ENCODE peak calls at places on chromosomes 11 and 22, in five cellular contexts. J is upper lobe of right lung; W is mammary epithelial cell; K is HCT116; D is CD4-positive, alpha-beta memory T cell. B is an unnamed sample.

GRCh38 chr11:98549571-98549970 is 471.2 kb upstream of the CNTN5 start:
- DNase-seq in J (no peak), W (no peak), K (no peak), D (no peak), B (no peak)

GRCh38 chr11:15707971-15708370 is 593.2 kb downstream of the INSC start:
- DNase-seq in J (no peak), W (no peak), K (no peak), D (no peak), B (no peak)

GRCh38 chr22:27624705-27625104 is 176.9 kb downstream of the MN1 start:
- DNase-seq in J (no peak), W (no peak), K (no peak), D (no peak), B (no peak)

GRCh38 chr22:36323855-36324331 is 63.9 kb downstream of the MYH9 start:
- DNase-seq in J (no peak), W (no peak), K (no peak), D (no peak), B (no peak)

GRCh38 chr11:73152861-73153483 is 10.9 kb upstream of the FCHSD2 start:
- DNase-seq in J (no peak), W (no peak), K (no peak), D (peak), B (no peak)

GRCh38 chr11:35214792-35215193 is 75.8 kb downstream of the CD44 start:
- DNase-seq in J (no peak), W (peak), K (peak), D (no peak), B (peak)

GRCh38 chr22:17540481-17540880 is 22.8 kb upstream of the SLC25A18 start:
- DNase-seq in J (no peak), W (no peak), K (no peak), D (no peak), B (no peak)

GRCh38 chr22:50192056-50192824 is 6.5 kb downstream of the TRABD start:
- DNase-seq in J (no peak), W (peak), K (no peak), D (no peak), B (no peak)

GRCh38 chr22:36510966-36511881 is 4.4 kb upstream of the FOXRED2 start:
- DNase-seq in J (no peak), W (peak), K (no peak), D (peak), B (peak)

GRCh38 chr11:57478971-57479663 is 18.8 kb downstream of the RTN4RL2 start:
- DNase-seq in J (no peak), W (no peak), K (no peak), D (no peak), B (no peak)

GRCh38 chr11:60910281-60910687 is 3.7 kb upstream of the TMEM109 start:
- DNase-seq in J (no peak), W (no peak), K (no peak), D (no peak), B (no peak)

GRCh38 chr11:31959711-31960110 is 131.2 kb upstream of the RCN1 start:
- DNase-seq in J (no peak), W (peak), K (no peak), D (no peak), B (no peak)

GRCh38 chr11:62879554-62879953 is 1.1 kb upstream of the SLC3A2 start:
- DNase-seq in J (no peak), W (no peak), K (no peak), D (no peak), B (no peak)

GRCh38 chr22:50186789-50187523 is 1.2 kb downstream of the TRABD start:
- DNase-seq in J (no peak), W (peak), K (no peak), D (no peak), B (no peak)

GRCh38 chr22:36350751-36351594 is 36.8 kb downstream of the MYH9 start:
- DNase-seq in J (no peak), W (peak), K (no peak), D (no peak), B (no peak)

GRCh38 chr11:130473056-130473794 is 24.8 kb downstream of the ADAMTS15 start:
- DNase-seq in J (no peak), W (no peak), K (no peak), D (no peak), B (no peak)

GRCh38 chr11:96246718-96247540 is 96.1 kb downstream of the MAML2 start:
- DNase-seq in J (no peak), W (peak), K (peak), D (no peak), B (no peak)

GRCh38 chr22:21842946-21843345 is 24.5 kb downstream of the MAPK1 start:
- DNase-seq in J (no peak), W (no peak), K (no peak), D (no peak), B (no peak)

GRCh38 chr11:114651145-114651718 is 27.1 kb upstream of the NXPE2 start:
- DNase-seq in J (no peak), W (no peak), K (no peak), D (no peak), B (no peak)

GRCh38 chr11:122850076-122850631 is 11.9 kb downstream of the CRTAM start:
- DNase-seq in J (no peak), W (no peak), K (no peak), D (no peak), B (no peak)

GRCh38 chr11:46361283-46362145 is 14.3 kb downstream of the DGKZ start:
- DNase-seq in J (peak), W (no peak), K (no peak), D (peak), B (no peak)

GRCh38 chr11:67382481-67383136 is 9.2 kb upstream of the RAD9A start:
- DNase-seq in J (peak), W (peak), K (peak), D (peak), B (no peak)

GRCh38 chr11:235180-235997 is 753 bp downstream of the SIRT3 start:
- DNase-seq in J (no peak), W (no peak), K (no peak), D (no peak), B (no peak)

GRCh38 chr11:112293614-112294013 is 33.0 kb upstream of the PLET1 start:
- DNase-seq in J (no peak), W (no peak), K (no peak), D (no peak), B (no peak)

GRCh38 chr11:65780770-65781151 is at the start of gene AP5B1:
- DNase-seq in J (peak), W (peak), K (no peak), D (peak), B (no peak)

GRCh38 chr22:38817196-38817595 is 23.3 kb upstream of the DNAL4 start:
- DNase-seq in J (no peak), W (no peak), K (no peak), D (no peak), B (no peak)

GRCh38 chr11:87141980-87142514 is 104.3 kb downstream of the TMEM135 start:
- DNase-seq in J (no peak), W (no peak), K (no peak), D (no peak), B (no peak)

GRCh38 chr11:44110231-44110679 is 14.8 kb downstream of the EXT2 start:
- DNase-seq in J (no peak), W (peak), K (no peak), D (peak), B (no peak)

GRCh38 chr11:113532697-113533424 is 57.7 kb upstream of the DRD2 start:
- DNase-seq in J (peak), W (peak), K (peak), D (peak), B (peak)

GRCh38 chr22:39439170-39439569 is 17.6 kb upstream of the MGAT3 start:
- DNase-seq in J (no peak), W (no peak), K (no peak), D (no peak), B (no peak)

GRCh38 chr11:86230921-86231320 is 13.6 kb upstream of the EED start:
- DNase-seq in J (no peak), W (peak), K (no peak), D (no peak), B (no peak)

GRCh38 chr11:65639623-65640482 is 2.0 kb downstream of the SIPA1 start:
- DNase-seq in J (no peak), W (no peak), K (no peak), D (peak), B (no peak)

GRCh38 chr11:44143987-44144909 is 48.8 kb downstream of the EXT2 start:
- DNase-seq in J (no peak), W (no peak), K (peak), D (no peak), B (no peak)

GRCh38 chr22:30222321-30222720 is 24.2 kb downstream of the LIF start:
- DNase-seq in J (no peak), W (no peak), K (no peak), D (no peak), B (no peak)

GRCh38 chr22:37060801-37061610 is 9.5 kb downstream of the KCTD17 start:
- DNase-seq in J (no peak), W (no peak), K (no peak), D (no peak), B (no peak)

GRCh38 chr22:28544431-28544868 is 135.2 kb downstream of the TTC28 start:
- DNase-seq in J (no peak), W (peak), K (no peak), D (no peak), B (no peak)

GRCh38 chr11:10742460-10743208 is 8.4 kb upstream of the CTR9 start:
- DNase-seq in J (no peak), W (peak), K (no peak), D (peak), B (no peak)
- H3K27ac ChIP-seq in J (no peak), W (no peak), K (no peak), D (peak), B (no peak)

GRCh38 chr11:102328748-102329147 is 11.5 kb downstream of the BIRC3 start:
- DNase-seq in J (no peak), W (no peak), K (no peak), D (no peak), B (no peak)

GRCh38 chr11:102338479-102339010 is 8.5 kb upstream of the BIRC2 start:
- DNase-seq in J (no peak), W (no peak), K (no peak), D (no peak), B (no peak)

GRCh38 chr11:102330226-102330625 is 12.9 kb downstream of the BIRC3 start:
- DNase-seq in J (no peak), W (no peak), K (no peak), D (no peak), B (no peak)

DNA sequence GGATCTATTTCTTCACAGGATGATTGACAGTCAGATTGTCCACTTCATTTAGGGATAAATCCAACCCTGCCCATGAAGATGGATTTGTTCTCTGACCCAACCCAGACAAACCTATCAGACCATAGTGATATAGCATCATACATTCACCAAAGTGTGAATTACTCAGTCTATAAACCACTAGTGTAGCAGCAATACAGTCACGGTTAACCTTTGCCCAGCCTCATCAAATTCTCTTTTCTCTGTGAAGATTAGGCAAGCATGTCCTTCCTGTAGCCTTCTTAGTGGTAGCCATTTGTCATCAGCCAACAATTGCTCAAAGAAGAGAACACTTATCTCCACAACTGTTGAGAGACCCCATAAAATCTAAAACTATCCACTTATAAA is 14.4 kb upstream of the BIRC2 start:
- DNase-seq in J (no peak), W (no peak), K (no peak), D (no peak), B (no peak)
- H3K27ac ChIP-seq in J (no peak), W (no peak), K (no peak), D (peak), B (no peak)

GRCh38 chr22:25085156-25085555 is 114.5 kb upstream of the CRYBB3 start:
- DNase-seq in J (no peak), W (no peak), K (no peak), D (no peak), B (no peak)
- H3K27ac ChIP-seq in J (no peak), W (no peak), K (no peak), D (no peak), B (no peak)

DNA sequence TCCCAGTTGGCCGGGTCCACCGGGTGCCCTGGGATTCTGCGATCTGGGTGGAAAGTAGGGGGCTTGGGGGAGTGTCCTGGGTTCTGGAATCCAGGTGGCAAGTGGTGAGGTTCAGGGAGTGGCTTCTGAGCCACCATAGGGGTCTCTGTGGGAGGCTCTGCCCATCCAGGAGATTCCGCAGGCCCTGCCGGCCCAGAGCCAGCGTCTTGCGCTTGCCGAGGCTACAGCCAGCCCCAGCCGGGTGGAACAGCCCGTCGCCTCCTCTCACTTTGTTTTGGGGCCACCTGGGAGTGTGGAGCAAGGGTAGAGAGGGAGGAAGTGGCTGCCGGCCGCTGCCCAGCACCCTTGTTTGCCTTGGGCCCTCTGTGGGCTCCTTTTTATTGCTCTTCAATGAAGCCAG is 60.6 kb upstream of the PPP6R3 start:
- DNase-seq in J (no peak), W (no peak), K (no peak), D (no peak), B (no peak)
- H3K27ac ChIP-seq in J (peak), W (no peak), K (no peak), D (no peak), B (no peak)

DNA sequence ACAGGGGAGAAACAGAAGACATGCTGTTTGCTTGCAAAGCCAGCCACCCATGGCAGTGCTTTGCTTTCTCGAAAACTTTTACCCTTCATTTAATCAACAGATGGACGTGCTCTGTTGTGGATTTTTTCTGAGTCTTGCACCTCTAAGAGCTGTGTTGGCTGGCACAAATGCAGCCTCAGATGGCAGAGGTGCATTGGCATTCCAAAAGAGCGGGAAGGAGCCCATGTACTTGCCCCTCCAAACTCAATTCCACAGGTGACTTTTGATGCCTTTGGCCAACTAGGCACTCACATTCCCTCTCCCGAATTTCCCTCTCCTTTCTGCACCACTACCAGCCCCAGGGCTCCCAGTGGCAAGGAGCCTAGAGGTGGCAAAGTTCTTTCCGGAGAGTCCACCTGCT is 1.2 kb downstream of the KIRREL3 start:
- DNase-seq in J (no peak), W (no peak), K (no peak), D (no peak), B (no peak)
- H3K27ac ChIP-seq in J (no peak), W (no peak), K (no peak), D (no peak), B (no peak)

GRCh38 chr22:20463324-20464095 is 25.9 kb upstream of the SCARF2 start:
- DNase-seq in J (peak), W (no peak), K (no peak), D (peak), B (no peak)
- H3K27ac ChIP-seq in J (peak), W (no peak), K (no peak), D (peak), B (no peak)

GRCh38 chr11:128689586-128689945 is 4.3 kb upstream of the FLI1 start:
- DNase-seq in J (no peak), W (no peak), K (no peak), D (no peak), B (no peak)

GRCh38 chr11:128688896-128689546 is 4.9 kb upstream of the FLI1 start:
- DNase-seq in J (no peak), W (no peak), K (no peak), D (no peak), B (no peak)

GRCh38 chr11:128689946-128690745 is 3.7 kb upstream of the FLI1 start:
- DNase-seq in J (no peak), W (no peak), K (no peak), D (no peak), B (no peak)

GRCh38 chr11:128691802-128692749 is 1.8 kb upstream of the FLI1 start:
- DNase-seq in J (no peak), W (no peak), K (no peak), D (no peak), B (no peak)

DNA sequence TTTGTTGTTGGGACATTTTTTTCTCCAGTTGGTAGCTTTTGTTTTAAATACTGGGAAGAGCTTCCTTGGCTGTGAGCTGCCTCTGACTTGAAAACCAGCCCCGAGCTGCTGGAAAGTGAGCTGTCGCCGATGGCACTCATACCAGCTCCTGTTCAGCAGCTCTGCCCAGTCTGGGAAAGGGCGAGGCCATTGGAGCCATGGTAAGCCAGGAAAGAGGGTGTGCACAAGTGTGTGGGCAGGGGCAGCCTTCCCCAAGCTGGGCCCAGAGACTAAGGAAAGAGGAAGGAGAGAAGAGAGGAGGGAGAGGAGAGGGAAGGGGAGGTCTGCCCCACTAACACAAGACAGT is 3.2 kb upstream of the FLI1 start:
- DNase-seq in J (no peak), W (no peak), K (no peak), D (no peak), B (no peak)
- H3K27ac ChIP-seq in J (peak), W (no peak), K (no peak), D (no peak), B (no peak)